ENCODE peak calls at places on chromosomes 11 and 22, in five cellular contexts. V, Y, G, A and T are unnamed samples.

GRCh38 chr11:85132839-85133238 is 494.3 kb downstream of the DLG2 start:
- DNase-seq in V (no peak), Y (no peak), G (no peak), A (no peak), T (peak)

GRCh38 chr22:50260801-50261614 is 475 bp downstream of the MAPK12 start:
- DNase-seq in V (peak), Y (peak), G (no peak), A (peak), T (peak)

GRCh38 chr11:111730871-111731591 is 35.2 kb downstream of the PPP2R1B start:
- DNase-seq in V (peak), Y (no peak), G (no peak), A (peak), T (no peak)

GRCh38 chr22:36344106-36344827 is 43.5 kb downstream of the MYH9 start:
- DNase-seq in V (no peak), Y (no peak), G (no peak), A (no peak), T (no peak)

GRCh38 chr11:73245461-73245860 is 26.7 kb upstream of the P2RY6 start:
- DNase-seq in V (no peak), Y (no peak), G (no peak), A (no peak), T (no peak)

GRCh38 chr11:94721565-94722292 is 46.4 kb upstream of the AMOTL1 start:
- DNase-seq in V (no peak), Y (no peak), G (no peak), A (no peak), T (no peak)

GRCh38 chr22:22165936-22166710 is 78.5 kb upstream of the VPREB1 start:
- DNase-seq in V (no peak), Y (no peak), G (no peak), A (no peak), T (no peak)

GRCh38 chr11:10584071-10584501 is 15.6 kb upstream of the LYVE1 start:
- DNase-seq in V (no peak), Y (peak), G (no peak), A (no peak), T (no peak)

GRCh38 chr11:1069740-1070139 is 4.9 kb upstream of the MUC2 start:
- DNase-seq in V (no peak), Y (no peak), G (no peak), A (no peak), T (no peak)

GRCh38 chr11:108498046-108498815 is at the start of gene POGLUT3:
- DNase-seq in V (peak), Y (peak), G (no peak), A (peak), T (peak)

GRCh38 chr22:18952022-18952421 is 15.9 kb upstream of the PRODH start:
- DNase-seq in V (no peak), Y (no peak), G (no peak), A (no peak), T (no peak)

GRCh38 chr11:1234771-1235614 is 12.1 kb downstream of the MUC5B start:
- DNase-seq in V (no peak), Y (no peak), G (no peak), A (no peak), T (no peak)

GRCh38 chr11:13972033-13972910 is 9.7 kb downstream of the SPON1 start:
- DNase-seq in V (no peak), Y (no peak), G (no peak), A (no peak), T (no peak)

GRCh38 chr11:26620282-26621045 is 48.4 kb upstream of the MUC15 start:
- DNase-seq in V (no peak), Y (peak), G (no peak), A (peak), T (no peak)

GRCh38 chr11:128208329-128209220 is 378.8 kb downstream of the ETS1 start:
- DNase-seq in V (no peak), Y (peak), G (peak), A (peak), T (no peak)

DNA sequence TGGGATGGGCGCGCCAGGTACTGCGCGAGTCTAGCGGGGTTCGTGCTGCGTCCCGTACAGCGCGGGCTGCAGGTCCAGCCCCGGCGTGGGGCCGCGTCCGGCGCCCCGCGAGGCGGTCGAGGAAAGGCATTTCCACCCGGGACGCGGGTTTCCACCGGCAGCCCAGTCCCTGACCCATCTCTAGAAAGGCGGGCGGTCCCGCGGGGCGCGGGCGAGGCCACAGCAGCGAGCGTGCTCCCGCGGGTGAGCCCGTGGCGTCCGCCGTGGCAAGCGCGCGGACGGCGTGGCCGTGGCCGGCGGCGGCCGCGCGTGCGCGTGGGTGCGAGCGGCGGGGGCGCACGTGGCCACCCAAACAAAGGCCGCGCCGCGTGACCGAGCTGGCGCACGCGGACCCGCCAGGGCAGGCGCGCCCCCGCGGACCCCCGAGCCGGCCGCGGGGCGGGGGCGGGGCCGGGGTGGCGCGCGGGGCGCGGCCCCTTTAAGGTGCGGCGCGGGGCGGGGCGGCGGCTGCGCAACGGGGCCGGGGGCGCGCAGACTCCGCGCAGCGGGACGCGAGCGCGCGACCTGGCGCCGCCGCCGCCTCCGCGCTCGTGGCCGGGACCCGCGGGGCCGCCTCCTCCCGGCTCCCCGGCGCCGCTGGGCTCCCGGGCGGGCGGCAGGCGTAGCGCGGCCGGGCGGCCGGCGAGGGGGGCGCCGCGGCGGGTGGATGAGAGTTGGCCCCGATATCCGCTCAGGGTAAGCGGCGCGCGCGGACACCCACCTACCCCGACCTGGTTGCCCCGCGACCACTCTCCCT is 39.3 kb upstream of the CELSR1 start:
- DNase-seq in V (peak), Y (peak), G (no peak), A (no peak), T (no peak)
- H3K27ac ChIP-seq in V (peak), Y (no peak), G (no peak), A (peak), T (peak)

DNA sequence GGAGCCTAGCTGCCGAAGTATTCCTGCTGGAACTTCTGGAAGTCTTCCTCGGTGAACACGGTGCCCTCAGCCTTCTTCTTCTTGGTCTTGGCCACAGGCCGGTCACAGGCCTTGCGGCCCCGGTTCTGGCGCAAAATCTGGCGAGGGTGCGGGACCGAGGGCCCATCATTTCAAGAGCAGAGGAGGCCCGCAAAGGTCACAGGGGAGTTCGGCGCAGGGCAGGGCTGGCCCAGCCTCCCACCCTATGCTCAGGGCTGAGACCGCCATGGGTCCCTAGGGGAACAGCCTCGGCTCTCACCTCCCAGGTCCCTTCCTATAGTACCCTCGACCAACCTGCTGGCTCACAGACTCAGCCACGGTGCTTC is 3.1 kb downstream of the RPS19BP1 start:
- DNase-seq in V (no peak), Y (no peak), G (no peak), A (no peak), T (no peak)
- H3K4me3 ChIP-seq in V (no peak), Y (no peak), G (peak), A (no peak), T (no peak)

GRCh38 chr11:100866453-100866852 is 179.4 kb downstream of the ARHGAP42 start:
- DNase-seq in V (no peak), Y (no peak), G (no peak), A (no peak), T (no peak)

GRCh38 chr11:100865443-100865842 is 178.4 kb downstream of the ARHGAP42 start:
- DNase-seq in V (no peak), Y (no peak), G (no peak), A (no peak), T (no peak)

GRCh38 chr11:100861221-100861620 is 174.1 kb downstream of the ARHGAP42 start:
- DNase-seq in V (peak), Y (no peak), G (no peak), A (peak), T (no peak)

GRCh38 chr11:100860318-100860896 is 173.3 kb downstream of the ARHGAP42 start:
- DNase-seq in V (no peak), Y (no peak), G (no peak), A (no peak), T (no peak)

GRCh38 chr11:100863080-100863581 is 176.0 kb downstream of the ARHGAP42 start:
- DNase-seq in V (peak), Y (peak), G (no peak), A (peak), T (peak)
- TF ChIP-seq CTCF in V (no peak), Y (no peak), G (no peak), A (no peak), T (no peak)

GRCh38 chr22:26431151-26431995 is 2.3 kb downstream of the ASPHD2 start:
- DNase-seq in V (no peak), Y (peak), G (no peak), A (no peak), T (no peak)
- H3K27ac ChIP-seq in V (peak), Y (no peak), G (no peak), A (no peak), T (no peak)

GRCh38 chr11:12112150-12112520 is 1.7 kb downstream of the MICAL2 start:
- DNase-seq in V (no peak), Y (no peak), G (no peak), A (no peak), T (no peak)

GRCh38 chr11:12112731-12113130 is 2.3 kb downstream of the MICAL2 start:
- DNase-seq in V (no peak), Y (no peak), G (no peak), A (no peak), T (no peak)

GRCh38 chr11:12110714-12111481 is 508 bp downstream of the MICAL2 start:
- DNase-seq in V (no peak), Y (peak), G (no peak), A (no peak), T (no peak)

GRCh38 chr11:12110201-12110713 is at the start of gene MICAL2:
- DNase-seq in V (peak), Y (peak), G (peak), A (peak), T (peak)

GRCh38 chr11:12111482-12112149 is 1.2 kb downstream of the MICAL2 start:
- DNase-seq in V (no peak), Y (no peak), G (no peak), A (no peak), T (no peak)
- H3K4me3 ChIP-seq in V (peak), Y (no peak), G (peak), A (peak), T (no peak)

DNA sequence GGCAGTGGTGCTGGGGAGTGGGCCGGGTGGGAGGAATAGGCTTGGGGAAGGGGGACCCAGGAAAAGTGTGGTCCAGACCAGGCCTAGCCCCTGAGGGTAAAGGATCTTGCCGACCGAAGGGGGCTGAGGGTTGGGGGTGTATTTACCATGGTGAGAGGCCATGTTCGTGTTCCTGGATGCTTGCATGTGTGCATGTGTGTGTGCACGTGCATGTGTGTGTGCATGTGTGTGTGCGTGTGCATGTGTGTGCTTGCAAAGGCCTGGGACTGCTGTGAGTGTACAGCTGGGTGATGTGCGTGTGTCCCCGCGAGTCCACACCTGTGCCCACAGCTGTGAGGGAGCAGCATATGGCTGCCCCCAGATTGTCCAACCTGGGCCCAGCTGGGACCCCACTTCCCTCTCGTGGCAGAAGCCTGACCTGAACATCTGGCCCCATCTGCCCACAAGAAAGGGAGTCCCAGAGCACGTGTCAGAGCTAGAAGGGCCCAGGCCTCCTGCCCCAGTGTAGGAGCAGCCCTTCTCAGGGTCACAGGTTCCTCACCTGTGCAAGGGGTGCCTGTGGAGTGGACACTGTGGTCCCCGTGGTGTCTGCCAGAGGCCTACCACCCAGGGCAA is 8.4 kb upstream of the CD248 start:
- DNase-seq in V (no peak), Y (no peak), G (no peak), A (no peak), T (no peak)
- TF ChIP-seq CTCF in V (no peak), Y (no peak), G (no peak), A (no peak), T (no peak)